ENCODE peak calls at places on chromosomes 3 and 15, in six cellular contexts. One of them, this sample, is unnamed.

GRCh38 chr3:133037440-133037839 is 751 bp upstream of the TMEM108 start:
- ATAC-seq in left lung: peak; percentile 45
- ATAC-seq in right cardiac atrium: no peak
- ATAC-seq in heart right ventricle: no peak
- ATAC-seq in RWPE2: no peak
- ATAC-seq in effector memory CD8-positive, alpha-beta T cell: no peak
- ATAC-seq in this sample: no peak

GRCh38 chr3:46008058-46008457 is 12.4 kb upstream of the FYCO1 start:
- ATAC-seq in left lung: no peak
- ATAC-seq in right cardiac atrium: no peak
- ATAC-seq in heart right ventricle: no peak
- ATAC-seq in RWPE2: no peak
- ATAC-seq in effector memory CD8-positive, alpha-beta T cell: no peak
- ATAC-seq in this sample: no peak

GRCh38 chr3:114447950-114448479 is 154.2 kb downstream of the TIGIT start:
- ATAC-seq in left lung: no peak
- ATAC-seq in right cardiac atrium: no peak
- ATAC-seq in heart right ventricle: no peak
- ATAC-seq in RWPE2: no peak
- ATAC-seq in effector memory CD8-positive, alpha-beta T cell: no peak
- ATAC-seq in this sample: no peak

GRCh38 chr3:148162132-148162531 is 535.6 kb upstream of the AGTR1 start:
- ATAC-seq in left lung: no peak
- ATAC-seq in right cardiac atrium: no peak
- ATAC-seq in heart right ventricle: no peak
- ATAC-seq in RWPE2: no peak
- ATAC-seq in effector memory CD8-positive, alpha-beta T cell: no peak
- ATAC-seq in this sample: no peak

GRCh38 chr15:45157974-45158373 is 28.2 kb downstream of the DUOX1 start:
- ATAC-seq in left lung: no peak
- ATAC-seq in right cardiac atrium: no peak
- ATAC-seq in heart right ventricle: no peak
- ATAC-seq in RWPE2: peak; percentile 62
- ATAC-seq in effector memory CD8-positive, alpha-beta T cell: no peak
- ATAC-seq in this sample: peak; percentile 21

GRCh38 chr15:39417766-39418165 is 163.1 kb upstream of the THBS1 start:
- ATAC-seq in left lung: no peak
- ATAC-seq in right cardiac atrium: no peak
- ATAC-seq in heart right ventricle: no peak
- ATAC-seq in RWPE2: no peak
- ATAC-seq in effector memory CD8-positive, alpha-beta T cell: no peak
- ATAC-seq in this sample: no peak

GRCh38 chr3:128824132-128824850 is 55.1 kb upstream of the ACAD9 start:
- ATAC-seq in left lung: no peak
- ATAC-seq in right cardiac atrium: peak; percentile 58
- ATAC-seq in heart right ventricle: no peak
- ATAC-seq in RWPE2: peak; percentile 7
- ATAC-seq in effector memory CD8-positive, alpha-beta T cell: no peak
- ATAC-seq in this sample: no peak

GRCh38 chr3:140204271-140204984 is 269.4 kb downstream of the CLSTN2 start:
- ATAC-seq in left lung: no peak
- ATAC-seq in right cardiac atrium: no peak
- ATAC-seq in heart right ventricle: no peak
- ATAC-seq in RWPE2: no peak
- ATAC-seq in effector memory CD8-positive, alpha-beta T cell: no peak
- ATAC-seq in this sample: no peak

GRCh38 chr15:57503051-57503702 is 88.5 kb upstream of the MYZAP start:
- ATAC-seq in left lung: no peak
- ATAC-seq in right cardiac atrium: no peak
- ATAC-seq in heart right ventricle: no peak
- ATAC-seq in RWPE2: no peak
- ATAC-seq in effector memory CD8-positive, alpha-beta T cell: no peak
- ATAC-seq in this sample: no peak

GRCh38 chr3:51659942-51660341 is 11.1 kb upstream of the TEX264 start:
- ATAC-seq in left lung: no peak
- ATAC-seq in right cardiac atrium: no peak
- ATAC-seq in heart right ventricle: no peak
- ATAC-seq in RWPE2: no peak
- ATAC-seq in effector memory CD8-positive, alpha-beta T cell: no peak
- ATAC-seq in this sample: no peak

GRCh38 chr3:48064292-48064829 is 48.1 kb upstream of the MAP4 start:
- ATAC-seq in left lung: no peak
- ATAC-seq in right cardiac atrium: no peak
- ATAC-seq in heart right ventricle: no peak
- ATAC-seq in RWPE2: peak; percentile 54
- ATAC-seq in effector memory CD8-positive, alpha-beta T cell: no peak
- ATAC-seq in this sample: no peak

GRCh38 chr3:98185180-98185579 is 18.7 kb downstream of the OR5H15 start:
- ATAC-seq in left lung: peak; percentile 45
- ATAC-seq in right cardiac atrium: no peak
- ATAC-seq in heart right ventricle: no peak
- ATAC-seq in RWPE2: no peak
- ATAC-seq in effector memory CD8-positive, alpha-beta T cell: no peak
- ATAC-seq in this sample: no peak

GRCh38 chr3:172102123-172102882 is 62.9 kb downstream of the FNDC3B start:
- ATAC-seq in left lung: peak; percentile 28
- ATAC-seq in right cardiac atrium: peak; percentile 50
- ATAC-seq in heart right ventricle: no peak
- ATAC-seq in RWPE2: peak; percentile 72
- ATAC-seq in effector memory CD8-positive, alpha-beta T cell: peak; percentile 46
- ATAC-seq in this sample: no peak

GRCh38 chr15:28963711-28964081 is 77.9 kb downstream of the APBA2 start:
- ATAC-seq in left lung: no peak
- ATAC-seq in right cardiac atrium: no peak
- ATAC-seq in heart right ventricle: no peak
- ATAC-seq in RWPE2: no peak
- ATAC-seq in effector memory CD8-positive, alpha-beta T cell: no peak
- ATAC-seq in this sample: no peak

GRCh38 chr3:147921044-147921443 is 511.9 kb downstream of the ZIC1 start:
- ATAC-seq in left lung: no peak
- ATAC-seq in right cardiac atrium: no peak
- ATAC-seq in heart right ventricle: no peak
- ATAC-seq in RWPE2: no peak
- ATAC-seq in effector memory CD8-positive, alpha-beta T cell: no peak
- ATAC-seq in this sample: no peak

GRCh38 chr3:48565591-48566400 is 2.2 kb upstream of the UCN2 start:
- ATAC-seq in left lung: no peak
- ATAC-seq in right cardiac atrium: no peak
- ATAC-seq in heart right ventricle: no peak
- ATAC-seq in RWPE2: peak; percentile 50
- ATAC-seq in effector memory CD8-positive, alpha-beta T cell: no peak
- ATAC-seq in this sample: no peak

GRCh38 chr3:139309880-139310279 is 33.9 kb upstream of the MRPS22 start:
- ATAC-seq in left lung: no peak
- ATAC-seq in right cardiac atrium: no peak
- ATAC-seq in heart right ventricle: no peak
- ATAC-seq in RWPE2: peak; percentile 33
- ATAC-seq in effector memory CD8-positive, alpha-beta T cell: no peak
- ATAC-seq in this sample: no peak

GRCh38 chr15:54312528-54312927 is 334.3 kb downstream of the UNC13C start:
- ATAC-seq in left lung: no peak
- ATAC-seq in right cardiac atrium: no peak
- ATAC-seq in heart right ventricle: no peak
- ATAC-seq in RWPE2: no peak
- ATAC-seq in effector memory CD8-positive, alpha-beta T cell: no peak
- ATAC-seq in this sample: no peak

GRCh38 chr3:170363471-170363994 is 6.0 kb downstream of the SKIL start:
- ATAC-seq in left lung: no peak
- ATAC-seq in right cardiac atrium: no peak
- ATAC-seq in heart right ventricle: no peak
- ATAC-seq in RWPE2: no peak
- ATAC-seq in effector memory CD8-positive, alpha-beta T cell: no peak
- ATAC-seq in this sample: no peak

GRCh38 chr15:90463381-90463780 is 66.3 kb upstream of the CRTC3 start:
- ATAC-seq in left lung: peak; percentile 37
- ATAC-seq in right cardiac atrium: peak; percentile 81
- ATAC-seq in heart right ventricle: peak; percentile 86
- ATAC-seq in RWPE2: peak; percentile 44
- ATAC-seq in effector memory CD8-positive, alpha-beta T cell: no peak
- ATAC-seq in this sample: peak; percentile 72

GRCh38 chr15:84914351-84914750 is 29.9 kb downstream of the SLC28A1 start:
- ATAC-seq in left lung: no peak
- ATAC-seq in right cardiac atrium: no peak
- ATAC-seq in heart right ventricle: no peak
- ATAC-seq in RWPE2: no peak
- ATAC-seq in effector memory CD8-positive, alpha-beta T cell: no peak
- ATAC-seq in this sample: no peak

GRCh38 chr15:40108061-40108854 is 421 bp downstream of the BMF start:
- ATAC-seq in left lung: peak; percentile 0
- ATAC-seq in right cardiac atrium: peak; percentile 6
- ATAC-seq in heart right ventricle: peak; percentile 6
- ATAC-seq in RWPE2: no peak
- ATAC-seq in effector memory CD8-positive, alpha-beta T cell: peak; percentile 14
- ATAC-seq in this sample: peak; percentile 44